ENCODE peak calls at places on chromosomes 13 and 19, in ten cellular contexts. J is SK-N-SH; S is activated CD4-positive, alpha-beta T cell treated with anti-CD3 and anti-CD28 coated beads, Interleukin-2, amount 50 U/mL, for 48 hours; V is SK-N-MC; R is activated CD4-positive, alpha-beta memory T cell treated with anti-CD3 and anti-CD28 coated beads, Interleukin-2, amount 10 ng/mL, durations not matched to agents 7 days and 5 days; O is tibial nerve; Z is EL; F is T-helper 17 cell; G is NCI-H774; D is CD8-positive, alpha-beta T cell. E is an unnamed sample.

GRCh38 chr19:45251452-45252354 is 632 bp downstream of the MARK4 start:
- DNase-seq in J (peak), S (no peak), V (no peak), R (peak), O (no peak), Z (no peak), F (no peak), G (no peak), D (no peak), E (no peak)

GRCh38 chr19:16257509-16258002 is 59.8 kb downstream of the AP1M1 start:
- DNase-seq in J (no peak), S (no peak), V (no peak), R (no peak), O (no peak), Z (no peak), F (no peak), G (no peak), D (no peak), E (no peak)

GRCh38 chr19:45613926-45614725 is 12.1 kb upstream of the GPR4 start:
- DNase-seq in J (no peak), S (peak), V (no peak), R (peak), O (no peak), Z (peak), F (no peak), G (no peak), D (no peak), E (no peak)

GRCh38 chr19:10854350-10855089 is 6.3 kb downstream of the C19orf38 start:
- DNase-seq in J (no peak), S (no peak), V (no peak), R (no peak), O (no peak), Z (no peak), F (no peak), G (no peak), D (no peak), E (no peak)

GRCh38 chr13:21341637-21342422 is 117.3 kb downstream of the ZDHHC20 start:
- DNase-seq in J (no peak), S (no peak), V (no peak), R (no peak), O (no peak), Z (no peak), F (no peak), G (no peak), D (no peak), E (no peak)

GRCh38 chr19:13181747-13182388 is 31.7 kb downstream of the IER2 start:
- DNase-seq in J (peak), S (peak), V (no peak), R (peak), O (no peak), Z (peak), F (no peak), G (no peak), D (peak), E (no peak)

GRCh38 chr19:49546825-49547565 is 19.2 kb downstream of the RCN3 start:
- DNase-seq in J (peak), S (peak), V (peak), R (peak), O (peak), Z (peak), F (no peak), G (peak), D (peak), E (peak)

GRCh38 chr13:34555988-34556387 is 386.1 kb upstream of the NBEA start:
- DNase-seq in J (no peak), S (no peak), V (no peak), R (no peak), O (no peak), Z (no peak), F (no peak), G (no peak), D (no peak), E (no peak)

GRCh38 chr13:28012896-28013295 is 24.4 kb upstream of the URAD start:
- DNase-seq in J (no peak), S (no peak), V (no peak), R (no peak), O (no peak), Z (no peak), F (no peak), G (no peak), D (no peak), E (no peak)

GRCh38 chr19:35090795-35091214 is 24.8 kb upstream of the FXYD3 start:
- DNase-seq in J (no peak), S (no peak), V (no peak), R (no peak), O (no peak), Z (no peak), F (no peak), G (no peak), D (no peak), E (no peak)

GRCh38 chr13:109977212-109977968 is 191.0 kb upstream of the IRS2 start:
- DNase-seq in J (no peak), S (no peak), V (no peak), R (no peak), O (no peak), Z (no peak), F (no peak), G (no peak), D (no peak), E (no peak)

GRCh38 chr13:37138169-37138568 is 32.7 kb upstream of the CSNK1A1L start:
- DNase-seq in J (no peak), S (no peak), V (no peak), R (no peak), O (no peak), Z (peak), F (no peak), G (no peak), D (no peak), E (no peak)

GRCh38 chr13:111401755-111402154 is 81.3 kb downstream of the TEX29 start:
- DNase-seq in J (no peak), S (no peak), V (no peak), R (no peak), O (no peak), Z (no peak), F (no peak), G (no peak), D (no peak), E (no peak)

GRCh38 chr13:60112771-60113170 is 51.0 kb downstream of the DIAPH3 start:
- DNase-seq in J (no peak), S (no peak), V (no peak), R (no peak), O (no peak), Z (peak), F (no peak), G (no peak), D (no peak), E (no peak)

GRCh38 chr19:6457958-6458694 is 1.5 kb downstream of the SLC25A23 start:
- DNase-seq in J (no peak), S (no peak), V (no peak), R (no peak), O (no peak), Z (peak), F (no peak), G (no peak), D (no peak), E (no peak)

GRCh38 chr19:4386038-4386782 is 14.1 kb downstream of the SH3GL1 start:
- DNase-seq in J (no peak), S (no peak), V (no peak), R (no peak), O (no peak), Z (no peak), F (no peak), G (no peak), D (no peak), E (no peak)

GRCh38 chr13:94480672-94481145 is 1.2 kb upstream of the DCT start:
- DNase-seq in J (no peak), S (no peak), V (peak), R (no peak), O (peak), Z (no peak), F (no peak), G (no peak), D (no peak), E (no peak)

GRCh38 chr13:29849731-29850212 is 645 bp downstream of the UBL3 start:
- DNase-seq in J (peak), S (peak), V (no peak), R (peak), O (no peak), Z (peak), F (peak), G (no peak), D (peak), E (peak)

GRCh38 chr13:110676057-110676510 is 29.8 kb downstream of the CARS2 start:
- DNase-seq in J (no peak), S (no peak), V (no peak), R (no peak), O (no peak), Z (no peak), F (no peak), G (no peak), D (no peak), E (no peak)

GRCh38 chr19:47414469-47414868 is 4.9 kb downstream of the MEIS3 start:
- DNase-seq in J (peak), S (no peak), V (no peak), R (no peak), O (no peak), Z (no peak), F (no peak), G (no peak), D (no peak), E (no peak)

GRCh38 chr13:98208606-98209005 is 31.5 kb upstream of the RNF113B start:
- DNase-seq in J (no peak), S (no peak), V (no peak), R (no peak), O (no peak), Z (no peak), F (no peak), G (no peak), D (no peak), E (no peak)

GRCh38 chr19:3620817-3621547 is 5.6 kb downstream of the CACTIN start:
- DNase-seq in J (no peak), S (no peak), V (no peak), R (no peak), O (no peak), Z (no peak), F (no peak), G (no peak), D (no peak), E (no peak)

GRCh38 chr19:47479701-47480503 is 4.1 kb downstream of the KPTN start:
- DNase-seq in J (no peak), S (no peak), V (no peak), R (no peak), O (no peak), Z (no peak), F (no peak), G (no peak), D (no peak), E (no peak)

GRCh38 chr13:44331912-44332840 is 41.4 kb upstream of the SERP2 start:
- DNase-seq in J (peak), S (no peak), V (peak), R (no peak), O (no peak), Z (peak), F (no peak), G (no peak), D (no peak), E (no peak)

GRCh38 chr13:40445557-40445990 is 220.9 kb downstream of the FOXO1 start:
- DNase-seq in J (no peak), S (peak), V (no peak), R (peak), O (no peak), Z (peak), F (no peak), G (no peak), D (no peak), E (no peak)

GRCh38 chr13:114142137-114142550 is 9.7 kb upstream of the RASA3 start:
- DNase-seq in J (peak), S (no peak), V (no peak), R (no peak), O (no peak), Z (no peak), F (no peak), G (no peak), D (no peak), E (no peak)

GRCh38 chr13:26961890-26962615 is 201.5 kb upstream of the GPR12 start:
- DNase-seq in J (no peak), S (no peak), V (no peak), R (no peak), O (no peak), Z (no peak), F (no peak), G (no peak), D (no peak), E (no peak)

GRCh38 chr13:104750377-104750776 is 1684.2 kb upstream of the SLC10A2 start:
- DNase-seq in J (no peak), S (no peak), V (no peak), R (no peak), O (no peak), Z (peak), F (no peak), G (no peak), D (no peak), E (no peak)

GRCh38 chr13:24631922-24632321 is 48.3 kb upstream of the ATP12A start:
- DNase-seq in J (no peak), S (no peak), V (no peak), R (no peak), O (no peak), Z (no peak), F (no peak), G (no peak), D (no peak), E (no peak)

GRCh38 chr13:110397445-110397844 is 90.4 kb downstream of the COL4A2 start:
- DNase-seq in J (no peak), S (no peak), V (no peak), R (no peak), O (no peak), Z (peak), F (no peak), G (no peak), D (no peak), E (no peak)

GRCh38 chr19:49142866-49143335 is 12.3 kb downstream of the HRC start:
- DNase-seq in J (peak), S (peak), V (no peak), R (peak), O (no peak), Z (peak), F (no peak), G (peak), D (peak), E (peak)

GRCh38 chr19:7507884-7508283 is 8.0 kb upstream of the ZNF358 start:
- DNase-seq in J (peak), S (peak), V (no peak), R (no peak), O (peak), Z (peak), F (no peak), G (peak), D (no peak), E (no peak)

GRCh38 chr13:37657134-37657533 is 58.6 kb upstream of the POSTN start:
- DNase-seq in J (no peak), S (no peak), V (no peak), R (no peak), O (no peak), Z (peak), F (no peak), G (no peak), D (no peak), E (no peak)

GRCh38 chr19:31211088-31211487 is 138.1 kb downstream of the TSHZ3 start:
- DNase-seq in J (no peak), S (no peak), V (no peak), R (no peak), O (no peak), Z (no peak), F (no peak), G (no peak), D (no peak), E (no peak)

GRCh38 chr19:41319500-41320184 is 9.7 kb downstream of the CCDC97 start:
- DNase-seq in J (no peak), S (no peak), V (no peak), R (no peak), O (no peak), Z (no peak), F (no peak), G (no peak), D (no peak), E (no peak)

GRCh38 chr19:58033741-58034475 is at the start of gene ZSCAN1:
- DNase-seq in J (peak), S (no peak), V (no peak), R (no peak), O (peak), Z (peak), F (no peak), G (no peak), D (peak), E (no peak)

GRCh38 chr13:24241336-24241735 is 68.0 kb upstream of the C1QTNF9 start:
- DNase-seq in J (no peak), S (no peak), V (no peak), R (no peak), O (no peak), Z (no peak), F (no peak), G (no peak), D (no peak), E (no peak)